ENCODE peak calls at places on chromosome 1, in ten cellular contexts. R is mammary epithelial cell; K is HFF-Myc; W is myocyte; Q is retina; V is GM10248; F is activated T-helper 1 cell treated with anti-CD3 and anti-CD28 coated beads, Interleukin-2, amount 50 U/mL, for 16 hours; B is RPMI7951; D is aorta; Y is HS-5. X is an unnamed sample.

GRCh38 chr1:5565281-5565680 is 426.9 kb downstream of the NPHP4 start:
- DNase-seq in R (no peak), K (no peak), W (no peak), Q (no peak), V (no peak), F (no peak), B (no peak), D (no peak), Y (no peak), X (no peak)

GRCh38 chr1:97337250-97338030 is 583.4 kb downstream of the DPYD start:
- DNase-seq in R (no peak), K (no peak), W (no peak), Q (no peak), V (no peak), F (no peak), B (no peak), D (no peak), Y (no peak), X (no peak)

GRCh38 chr1:1900883-1901640 is 10.2 kb upstream of the GNB1 start:
- DNase-seq in R (no peak), K (no peak), W (no peak), Q (no peak), V (no peak), F (no peak), B (no peak), D (no peak), Y (no peak), X (no peak)

GRCh38 chr1:3483801-3484444 is 29.5 kb downstream of the ARHGEF16 start:
- DNase-seq in R (no peak), K (no peak), W (peak), Q (peak), V (peak), F (peak), B (no peak), D (no peak), Y (no peak), X (no peak)

GRCh38 chr1:16018749-16019515 is 1.1 kb upstream of the HSPB7 start:
- DNase-seq in R (no peak), K (no peak), W (peak), Q (no peak), V (no peak), F (no peak), B (no peak), D (no peak), Y (no peak), X (no peak)

GRCh38 chr1:15101112-15101760 is 52.3 kb upstream of the TMEM51 start:
- DNase-seq in R (no peak), K (no peak), W (no peak), Q (no peak), V (no peak), F (no peak), B (no peak), D (no peak), Y (no peak), X (no peak)

GRCh38 chr1:84504580-84505021 is 1.6 kb upstream of the SPATA1 start:
- DNase-seq in R (peak), K (no peak), W (peak), Q (peak), V (no peak), F (no peak), B (peak), D (no peak), Y (peak), X (no peak)

GRCh38 chr1:21553116-21553926 is 44.1 kb downstream of the ALPL start:
- DNase-seq in R (peak), K (no peak), W (peak), Q (no peak), V (no peak), F (no peak), B (peak), D (no peak), Y (peak), X (no peak)

GRCh38 chr1:15220825-15221431 is 26.1 kb upstream of the FHAD1 start:
- DNase-seq in R (no peak), K (no peak), W (no peak), Q (no peak), V (no peak), F (no peak), B (no peak), D (no peak), Y (no peak), X (no peak)

GRCh38 chr1:221335161-221336101 is 406.5 kb downstream of the DUSP10 start:
- DNase-seq in R (peak), K (peak), W (peak), Q (peak), V (no peak), F (no peak), B (peak), D (peak), Y (peak), X (no peak)

GRCh38 chr1:152348447-152348846 is 11.4 kb downstream of the FLG2 start:
- DNase-seq in R (no peak), K (no peak), W (no peak), Q (no peak), V (no peak), F (no peak), B (peak), D (no peak), Y (peak), X (no peak)

GRCh38 chr1:226823643-226824042 is 46.8 kb upstream of the PSEN2 start:
- DNase-seq in R (no peak), K (no peak), W (no peak), Q (no peak), V (no peak), F (no peak), B (no peak), D (no peak), Y (no peak), X (no peak)

GRCh38 chr1:114668784-114669561 is 876 bp downstream of the DENND2C start:
- DNase-seq in R (peak), K (no peak), W (peak), Q (no peak), V (no peak), F (no peak), B (peak), D (no peak), Y (peak), X (no peak)

GRCh38 chr1:244369256-244370057 is 82.3 kb downstream of the ADSS2 start:
- DNase-seq in R (no peak), K (no peak), W (no peak), Q (no peak), V (no peak), F (no peak), B (no peak), D (no peak), Y (no peak), X (no peak)

GRCh38 chr1:25573961-25574360 is 30.6 kb downstream of the LDLRAP1 start:
- DNase-seq in R (no peak), K (no peak), W (no peak), Q (no peak), V (no peak), F (no peak), B (no peak), D (no peak), Y (no peak), X (no peak)

GRCh38 chr1:225480825-225481434 is 53.1 kb upstream of the LBR start:
- DNase-seq in R (peak), K (no peak), W (peak), Q (no peak), V (peak), F (no peak), B (no peak), D (peak), Y (peak), X (peak)

GRCh38 chr1:236148471-236148847 is 6.1 kb downstream of the GPR137B start:
- DNase-seq in R (no peak), K (no peak), W (peak), Q (peak), V (no peak), F (no peak), B (peak), D (no peak), Y (no peak), X (no peak)

GRCh38 chr1:40256401-40257084 is 1.5 kb upstream of the ZMPSTE24 start:
- DNase-seq in R (no peak), K (no peak), W (no peak), Q (no peak), V (no peak), F (no peak), B (no peak), D (no peak), Y (no peak), X (no peak)

GRCh38 chr1:15249032-15249601 is 2.1 kb downstream of the FHAD1 start:
- DNase-seq in R (no peak), K (no peak), W (no peak), Q (no peak), V (no peak), F (no peak), B (peak), D (no peak), Y (no peak), X (peak)

GRCh38 chr1:154445040-154445472 is 39.9 kb downstream of the IL6R start:
- DNase-seq in R (peak), K (peak), W (peak), Q (no peak), V (peak), F (no peak), B (peak), D (no peak), Y (no peak), X (no peak)

GRCh38 chr1:169133801-169134558 is 27.5 kb downstream of the ATP1B1 start:
- DNase-seq in R (no peak), K (no peak), W (no peak), Q (no peak), V (no peak), F (no peak), B (no peak), D (no peak), Y (no peak), X (no peak)

GRCh38 chr1:109807822-109808680 is 44.3 kb upstream of the EPS8L3 start:
- DNase-seq in R (peak), K (no peak), W (peak), Q (no peak), V (no peak), F (no peak), B (peak), D (no peak), Y (no peak), X (no peak)

GRCh38 chr1:28518000-28518744 is 12.3 kb downstream of the RCC1 start:
- DNase-seq in R (peak), K (no peak), W (peak), Q (peak), V (peak), F (peak), B (peak), D (peak), Y (no peak), X (peak)

GRCh38 chr1:172628416-172628815 is 30.5 kb upstream of the FASLG start:
- DNase-seq in R (no peak), K (no peak), W (no peak), Q (no peak), V (no peak), F (no peak), B (no peak), D (no peak), Y (no peak), X (no peak)

GRCh38 chr1:230310381-230311163 is 115.6 kb downstream of the PGBD5 start:
- DNase-seq in R (peak), K (peak), W (peak), Q (peak), V (peak), F (peak), B (peak), D (peak), Y (peak), X (peak)

GRCh38 chr1:177937174-177937770 is 32.6 kb downstream of the SEC16B start:
- DNase-seq in R (no peak), K (no peak), W (no peak), Q (no peak), V (no peak), F (no peak), B (no peak), D (no peak), Y (no peak), X (no peak)

GRCh38 chr1:213947200-213947775 is 40.5 kb upstream of the PROX1 start:
- DNase-seq in R (no peak), K (no peak), W (no peak), Q (no peak), V (no peak), F (no peak), B (no peak), D (no peak), Y (no peak), X (no peak)

GRCh38 chr1:221849897-221850296 is 108.0 kb upstream of the DUSP10 start:
- DNase-seq in R (no peak), K (no peak), W (no peak), Q (no peak), V (no peak), F (no peak), B (no peak), D (no peak), Y (no peak), X (no peak)

GRCh38 chr1:145926706-145927072 is 595 bp downstream of the RBM8A start:
- DNase-seq in R (no peak), K (no peak), W (no peak), Q (peak), V (no peak), F (no peak), B (no peak), D (no peak), Y (no peak), X (peak)

GRCh38 chr1:193060938-193061337 is 1.5 kb downstream of the RO60 start:
- DNase-seq in R (peak), K (no peak), W (peak), Q (no peak), V (peak), F (no peak), B (no peak), D (no peak), Y (no peak), X (no peak)